ENCODE peak calls at places on chromosome 3, in eight cellular contexts. R is brain microvascular endothelial cell, F is choroid plexus epithelial cell, U is coronary artery, X is uterus, L is cardiac fibroblast, A is tibial artery, I is Caco-2. E is an unnamed sample.

GRCh38 chr3:192417012-192417411 is 310.3 kb downstream of the FGF12 start:
- DNase-seq in R (no peak), F (no peak), U (no peak), X (no peak), L (peak), A (no peak), I (no peak), E (no peak)

GRCh38 chr3:30702521-30703404 is 96.4 kb downstream of the TGFBR2 start:
- DNase-seq in R (no peak), F (no peak), U (no peak), X (no peak), L (no peak), A (no peak), I (no peak), E (no peak)

GRCh38 chr3:39096775-39097174 is 10.7 kb downstream of the GORASP1 start:
- DNase-seq in R (peak), F (peak), U (no peak), X (no peak), L (peak), A (no peak), I (no peak), E (no peak)

GRCh38 chr3:183070892-183071291 is 28.4 kb downstream of the MCCC1 start:
- DNase-seq in R (no peak), F (no peak), U (no peak), X (no peak), L (no peak), A (no peak), I (no peak), E (no peak)

GRCh38 chr3:127373701-127374625 is 86.1 kb upstream of the PRR20G start:
- DNase-seq in R (no peak), F (no peak), U (no peak), X (no peak), L (no peak), A (no peak), I (peak), E (no peak)

GRCh38 chr3:32595318-32595717 is 24.7 kb upstream of the DYNC1LI1 start:
- DNase-seq in R (no peak), F (no peak), U (no peak), X (no peak), L (no peak), A (no peak), I (no peak), E (no peak)

GRCh38 chr3:24598691-24599090 is 104.0 kb upstream of the THRB start:
- DNase-seq in R (peak), F (peak), U (no peak), X (no peak), L (peak), A (no peak), I (peak), E (no peak)

GRCh38 chr3:165211749-165212148 is 15.6 kb upstream of the SLITRK3 start:
- DNase-seq in R (no peak), F (no peak), U (no peak), X (no peak), L (no peak), A (no peak), I (no peak), E (no peak)

GRCh38 chr3:111691293-111691909 is 96.3 kb upstream of the ZBED2 start:
- DNase-seq in R (no peak), F (peak), U (no peak), X (no peak), L (peak), A (no peak), I (peak), E (no peak)

GRCh38 chr3:88203537-88204143 is 53.9 kb downstream of the C3orf38 start:
- DNase-seq in R (peak), F (peak), U (peak), X (peak), L (peak), A (peak), I (peak), E (no peak)

GRCh38 chr3:101827211-101828174 is 21.8 kb upstream of the NFKBIZ start:
- DNase-seq in R (peak), F (peak), U (peak), X (peak), L (peak), A (peak), I (peak), E (peak)

GRCh38 chr3:132804498-132804897 is 82.3 kb upstream of the NPHP3 start:
- DNase-seq in R (peak), F (peak), U (no peak), X (no peak), L (peak), A (no peak), I (no peak), E (no peak)

GRCh38 chr3:175288616-175289015 is 429.5 kb downstream of the NAALADL2 start:
- DNase-seq in R (peak), F (peak), U (no peak), X (no peak), L (peak), A (no peak), I (no peak), E (no peak)
- TF ChIP-seq CTCF in R (no peak), F (no peak), U (no peak), X (no peak), L (no peak), A (no peak), I (no peak), E (no peak)

GRCh38 chr3:179264456-179264855 is 13.5 kb upstream of the KCNMB3 start:
- DNase-seq in R (no peak), F (no peak), U (no peak), X (no peak), L (no peak), A (no peak), I (no peak), E (no peak)
- TF ChIP-seq CTCF in R (no peak), F (no peak), U (no peak), X (no peak), L (no peak), A (no peak), I (no peak), E (no peak)

DNA sequence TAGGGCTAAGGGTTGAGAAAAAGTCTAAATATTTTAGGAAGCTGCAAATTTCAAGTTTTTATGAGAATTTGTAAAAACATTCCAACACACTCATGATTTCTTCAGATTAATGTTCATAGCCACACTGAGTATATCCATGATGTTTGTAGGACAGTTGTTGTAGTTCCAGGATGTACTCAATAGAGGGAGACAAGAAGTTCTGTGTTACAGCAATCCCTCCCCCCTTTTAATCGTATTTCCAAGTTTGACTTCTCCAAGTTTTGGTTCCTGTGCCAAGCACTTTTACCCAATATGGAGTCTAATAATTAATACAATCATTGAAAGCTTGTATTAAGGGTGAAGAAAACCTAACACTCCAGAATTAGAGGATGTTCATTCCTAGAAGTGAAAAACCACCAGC is 143.4 kb downstream of the FEZF2 start:
- DNase-seq in R (no peak), F (peak), U (no peak), X (no peak), L (peak), A (no peak), I (no peak), E (no peak)
- TF ChIP-seq CTCF in R (peak), F (peak), U (no peak), X (no peak), L (peak), A (no peak), I (peak), E (peak)

DNA sequence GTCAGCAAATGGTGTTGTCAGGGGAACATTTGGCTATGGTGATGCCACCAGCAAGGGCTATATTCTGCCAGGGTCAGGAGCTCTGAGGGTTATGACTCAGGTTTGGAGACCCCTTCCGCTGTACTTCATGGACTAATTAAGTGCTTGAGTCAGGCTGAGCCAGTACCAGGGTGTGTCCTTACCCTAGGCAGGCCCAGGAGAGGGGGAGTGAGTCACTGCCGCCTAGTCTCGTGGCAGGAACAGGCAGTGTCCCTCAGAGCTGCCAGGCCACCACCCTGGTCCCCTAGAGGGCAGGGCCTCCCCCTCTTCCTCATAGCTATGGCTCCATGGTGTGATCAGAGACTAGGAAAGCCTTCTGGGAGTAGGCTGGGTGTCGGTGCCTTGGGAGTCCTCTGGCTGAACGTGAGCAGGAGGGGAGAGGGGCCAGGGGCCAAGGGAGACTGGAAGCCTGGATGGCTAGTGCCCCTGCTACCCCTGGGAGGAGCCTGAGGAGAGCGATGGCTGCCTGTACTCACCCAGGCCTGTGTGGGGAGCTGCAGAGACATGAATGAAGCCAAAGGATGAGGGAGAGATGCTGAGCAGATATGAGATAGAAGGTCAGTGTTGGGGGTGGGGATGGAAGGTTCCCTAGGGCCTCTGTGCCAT is 10.6 kb downstream of the MAPKAPK3 start:
- DNase-seq in R (peak), F (peak), U (no peak), X (no peak), L (peak), A (no peak), I (no peak), E (no peak)
- TF ChIP-seq CTCF in R (peak), F (peak), U (no peak), X (no peak), L (peak), A (no peak), I (peak), E (peak)

DNA sequence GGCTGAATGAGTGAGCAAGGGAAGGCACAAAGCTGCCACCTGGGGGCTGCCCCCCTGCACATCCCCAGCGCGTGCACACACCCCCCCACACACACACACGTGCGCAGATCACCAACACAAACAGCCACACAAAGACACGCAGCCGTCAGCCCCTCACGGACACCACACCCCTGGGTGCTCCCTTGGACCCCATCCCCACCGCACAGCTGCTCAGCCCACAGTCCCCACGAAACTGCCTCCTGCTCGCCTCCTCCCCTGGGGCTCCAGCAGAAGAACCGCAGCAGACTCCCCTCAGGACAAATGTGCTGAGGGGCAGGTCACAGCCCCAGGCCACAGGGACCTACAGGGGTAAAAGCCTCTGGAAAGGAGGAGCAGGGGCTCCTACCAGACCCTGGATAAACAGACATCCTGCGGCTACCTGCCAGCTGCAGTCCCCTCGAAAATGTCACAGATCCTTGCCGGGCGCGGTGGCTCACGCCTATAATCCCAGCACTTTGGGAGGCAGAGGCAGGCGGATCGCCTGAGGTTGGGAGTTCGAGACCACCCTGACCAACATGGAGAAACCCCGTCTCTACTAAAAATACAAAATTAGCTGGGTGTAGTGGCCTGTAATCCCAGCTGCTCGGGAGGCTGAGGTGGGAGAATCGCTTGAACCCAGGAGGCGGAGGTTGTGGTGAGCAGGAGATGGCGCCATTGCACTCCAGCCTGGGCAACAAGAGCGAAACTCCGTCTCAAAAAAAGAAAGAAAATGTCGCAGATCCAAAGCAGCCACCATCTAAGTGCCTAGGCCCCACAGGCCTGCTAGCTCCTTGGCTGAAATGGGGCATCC is 6.5 kb downstream of the TWF2 start:
- DNase-seq in R (no peak), F (no peak), U (no peak), X (no peak), L (no peak), A (no peak), I (no peak), E (no peak)
- TF ChIP-seq CTCF in R (peak), F (peak), U (no peak), X (no peak), L (peak), A (no peak), I (no peak), E (no peak)

DNA sequence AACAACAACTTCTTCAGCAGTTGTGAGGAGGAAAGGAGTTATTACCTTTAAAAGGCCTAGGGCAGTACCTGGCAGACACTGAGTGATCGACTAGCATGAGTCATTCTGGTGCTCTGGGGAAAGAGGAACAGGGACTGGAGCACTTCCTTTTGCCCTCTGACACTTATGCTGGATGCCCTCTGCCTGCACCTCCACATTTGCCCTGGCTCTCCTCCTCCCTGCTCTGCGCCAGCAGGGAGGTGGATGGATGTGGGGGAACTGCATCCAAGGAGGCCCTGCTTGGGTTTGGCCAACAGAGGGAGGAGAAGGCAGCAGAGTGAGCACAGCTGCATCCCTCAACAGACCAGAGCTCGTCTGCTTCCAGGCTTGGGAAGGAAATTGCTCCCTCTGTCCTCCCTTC is 75.1 kb downstream of the SEMA5B start:
- DNase-seq in R (no peak), F (peak), U (no peak), X (no peak), L (peak), A (no peak), I (no peak), E (peak)
- TF ChIP-seq CTCF in R (peak), F (peak), U (no peak), X (no peak), L (no peak), A (no peak), I (peak), E (peak)

GRCh38 chr3:34352932-34353331 is 554.5 kb downstream of the PDCD6IP start:
- DNase-seq in R (no peak), F (no peak), U (no peak), X (no peak), L (no peak), A (no peak), I (peak), E (no peak)
- TF ChIP-seq CTCF in R (no peak), F (no peak), U (no peak), X (no peak), L (no peak), A (no peak), I (no peak), E (no peak)

DNA sequence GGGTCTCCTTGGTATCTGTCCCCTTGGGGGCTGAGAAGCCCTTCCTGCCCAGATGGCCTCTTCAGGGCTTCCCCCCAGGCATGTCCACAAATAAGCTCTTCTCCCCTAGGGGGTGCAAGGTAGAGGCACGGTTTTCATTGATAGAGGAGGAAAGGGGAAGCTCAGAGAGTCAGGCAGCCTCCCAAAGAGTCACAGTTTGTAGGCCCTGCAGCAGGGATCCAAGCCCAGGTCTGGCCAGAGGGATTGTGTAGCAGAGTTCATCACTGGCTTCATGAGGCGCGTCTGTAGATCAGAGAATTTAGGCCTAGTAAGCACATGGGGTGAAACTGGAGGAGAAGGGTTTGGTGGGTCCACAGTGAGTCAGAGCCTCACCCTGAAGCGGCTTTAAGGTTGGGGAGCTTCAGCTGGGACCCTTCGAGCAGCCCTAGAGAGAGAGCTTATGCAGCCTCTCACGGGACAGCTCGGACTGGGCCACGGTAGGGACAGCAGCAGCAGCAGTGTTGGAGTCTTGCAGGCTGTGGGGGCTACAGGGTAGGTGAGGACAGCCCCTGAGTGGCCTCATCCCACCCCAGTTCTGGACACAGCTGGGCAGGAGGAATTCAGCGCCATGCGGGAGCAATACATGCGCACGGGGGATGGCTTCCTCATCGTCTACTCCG is 37.5 kb upstream of the ESYT3 start:
- DNase-seq in R (no peak), F (no peak), U (no peak), X (no peak), L (no peak), A (no peak), I (no peak), E (no peak)
- TF ChIP-seq CTCF in R (no peak), F (no peak), U (no peak), X (no peak), L (no peak), A (no peak), I (no peak), E (no peak)

GRCh38 chr3:40524571-40525285 is at the start of gene ZNF621:
- DNase-seq in R (peak), F (peak), U (peak), X (peak), L (peak), A (peak), I (peak), E (peak)
- TF ChIP-seq CTCF in R (no peak), F (no peak), U (no peak), X (no peak), L (no peak), A (no peak), I (no peak), E (no peak)

E was measured in GM12864.